ENCODE peak calls at places on chromosomes 12 and 14, in six cellular contexts. A is HepG2, C is uterus, N is cardiac muscle cell, Y is endodermal cell, D is transverse colon. I is an unnamed sample.

GRCh38 chr12:75814856-75815754 is 216.5 kb downstream of the PHLDA1 start:
- DNase-seq in C (peak; percentile 30), Y (no peak), D (no peak), N (no peak), A (no peak), I (peak; percentile 92)

GRCh38 chr12:25972783-25973182 is 14.3 kb downstream of the RASSF8 start:
- DNase-seq in A (no peak), D (no peak), N (no peak), C (no peak), Y (no peak), I (no peak)

GRCh38 chr14:96762650-96763049 is 34.5 kb upstream of the VRK1 start:
- DNase-seq in Y (peak; percentile 71), C (no peak), D (no peak), A (peak; percentile 67), N (peak; percentile 79), I (peak; percentile 25)

GRCh38 chr14:83733670-83734069 is 1796.3 kb upstream of the FLRT2 start:
- DNase-seq in N (no peak), A (no peak), D (no peak), Y (no peak), C (no peak), I (no peak)

GRCh38 chr14:67263499-67264149 is 22.4 kb downstream of the PALS1 start:
- DNase-seq in N (no peak), Y (no peak), D (no peak), A (no peak), C (no peak), I (no peak)

GRCh38 chr12:112126000-112126431 is 656 bp downstream of the TRAFD1 start:
- DNase-seq in C (no peak), A (no peak), N (no peak), D (no peak), Y (peak; percentile 62), I (no peak)

GRCh38 chr12:79381246-79382208 is 309.2 kb downstream of the PAWR start:
- DNase-seq in N (no peak), Y (peak; percentile 53), A (no peak), D (no peak), C (no peak), I (no peak)

GRCh38 chr14:30419037-30419436 is 139.9 kb upstream of the G2E3 start:
- DNase-seq in D (no peak), Y (no peak), N (no peak), A (no peak), C (no peak), I (no peak)

GRCh38 chr12:34390171-34390841 is 368.0 kb downstream of the ALG10 start:
- DNase-seq in Y (peak; percentile 21), A (no peak), N (no peak), C (no peak), D (no peak), I (no peak)

GRCh38 chr14:91817566-91818325 is 49.6 kb downstream of the TC2N start:
- DNase-seq in Y (no peak), N (no peak), C (no peak), A (no peak), D (no peak), I (no peak)

GRCh38 chr12:53211476-53212381 is 4.7 kb upstream of the ITGB7 start:
- DNase-seq in N (no peak), C (peak; percentile 13), D (no peak), A (no peak), Y (peak; percentile 89), I (no peak)

GRCh38 chr12:109773384-109774011 is 59.7 kb downstream of the TRPV4 start:
- DNase-seq in Y (peak; percentile 58), N (no peak), A (no peak), C (no peak), D (peak; percentile 25), I (peak; percentile 9)

DNA sequence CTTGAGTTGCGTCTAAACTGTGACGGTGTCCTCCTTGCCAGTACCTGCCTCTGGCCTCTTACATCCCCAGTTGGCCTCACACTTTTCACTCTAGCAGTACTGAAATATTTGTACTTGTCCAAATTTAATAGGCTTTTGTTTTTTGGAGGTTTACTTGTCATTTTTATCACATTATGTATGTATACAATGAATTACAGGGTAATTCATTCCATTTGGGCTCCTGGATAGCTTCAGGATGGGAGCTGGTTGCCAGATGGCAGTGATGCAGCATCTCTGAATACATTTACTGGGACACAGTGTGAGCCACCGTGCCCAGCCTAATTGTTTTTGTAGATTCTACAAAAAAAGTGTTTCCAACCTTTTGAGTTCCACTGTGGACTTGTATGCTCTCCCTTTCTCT is 13.4 kb downstream of the CCDC77 start:
- DNase-seq in A (no peak), Y (no peak), C (no peak), N (no peak), D (no peak), I (no peak)
- H3K36me3 ChIP-seq in A (peaks cover 13% of the 10 kb centered on the region), Y (peaks cover 55% of the 10 kb centered on the region), C (no peaks in the 10 kb centered on the region), N (peaks cover 14% of the 10 kb centered on the region), D (no peaks in the 10 kb centered on the region), I (no peaks in the 10 kb centered on the region)

DNA sequence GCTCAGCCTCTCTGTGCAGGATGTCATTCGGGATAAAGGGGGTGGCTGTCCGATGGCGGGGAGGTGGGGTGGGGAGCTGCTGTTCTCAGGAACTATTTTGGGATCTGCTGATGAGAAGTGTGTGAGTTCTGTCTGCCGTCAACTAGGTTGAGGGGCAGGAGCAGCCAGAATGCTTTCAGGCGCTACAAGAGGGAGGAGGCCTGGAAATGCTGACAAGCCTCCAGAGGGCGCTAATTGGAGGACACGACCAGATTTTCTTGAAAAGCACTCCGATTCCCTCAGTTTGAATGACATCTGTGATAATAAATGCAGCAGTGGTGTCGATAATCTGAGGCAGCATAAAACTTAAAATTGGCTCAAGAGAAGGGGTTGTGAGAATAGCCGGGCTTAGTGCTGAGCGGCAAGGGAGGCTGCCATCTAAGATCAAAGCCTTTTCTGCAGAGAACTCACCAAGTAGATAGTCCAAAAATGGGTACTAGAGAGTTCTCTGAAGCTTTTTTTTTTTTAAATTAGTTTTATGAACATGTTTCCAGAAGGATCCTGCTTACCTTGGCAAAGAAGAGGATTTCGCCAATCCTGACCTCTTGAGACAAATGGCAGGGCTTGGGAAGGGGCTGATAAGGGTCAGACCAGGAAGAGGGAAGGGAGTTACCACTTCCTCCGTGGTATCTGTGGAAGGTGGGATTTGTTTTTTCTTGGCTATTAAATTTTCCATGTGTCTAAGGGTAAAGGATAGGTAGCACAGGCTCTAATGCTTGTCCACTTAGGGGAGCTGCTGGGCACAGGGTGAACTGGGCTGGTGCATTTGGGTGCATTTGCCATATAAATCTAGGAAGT is 94.4 kb downstream of the CRACR2A start:
- DNase-seq in A (peak; percentile 36), Y (peak; percentile 92), N (peak; percentile 71), C (no peak), D (peak; percentile 42), I (no peak)
- TF ChIP-seq CTCF in A (peak; percentile 59), Y (peak; percentile 99), N (peak; percentile 69), C (no peak), D (peak; percentile 25), I (peak; percentile 25)

GRCh38 chr14:75088153-75088552 is 18.7 kb downstream of the ZC2HC1C start:
- DNase-seq in C (no peak), Y (no peak), N (no peak), A (no peak), D (no peak), I (no peak)
- H3K36me3 ChIP-seq in C (no peaks in the 10 kb centered on the region), Y (peaks cover 60% of the 10 kb centered on the region), N (peaks cover 62% of the 10 kb centered on the region), A (peaks cover 12% of the 10 kb centered on the region), D (no peaks in the 10 kb centered on the region), I (no peaks in the 10 kb centered on the region)

GRCh38 chr14:59013672-59014298 is 174.7 kb upstream of the DAAM1 start:
- DNase-seq in C (no peak), N (no peak), D (no peak), A (peak; percentile 66), Y (no peak), I (no peak)
- TF ChIP-seq CTCF in C (no peak), N (no peak), D (no peak), A (no peak), Y (no peak), I (no peak)

DNA sequence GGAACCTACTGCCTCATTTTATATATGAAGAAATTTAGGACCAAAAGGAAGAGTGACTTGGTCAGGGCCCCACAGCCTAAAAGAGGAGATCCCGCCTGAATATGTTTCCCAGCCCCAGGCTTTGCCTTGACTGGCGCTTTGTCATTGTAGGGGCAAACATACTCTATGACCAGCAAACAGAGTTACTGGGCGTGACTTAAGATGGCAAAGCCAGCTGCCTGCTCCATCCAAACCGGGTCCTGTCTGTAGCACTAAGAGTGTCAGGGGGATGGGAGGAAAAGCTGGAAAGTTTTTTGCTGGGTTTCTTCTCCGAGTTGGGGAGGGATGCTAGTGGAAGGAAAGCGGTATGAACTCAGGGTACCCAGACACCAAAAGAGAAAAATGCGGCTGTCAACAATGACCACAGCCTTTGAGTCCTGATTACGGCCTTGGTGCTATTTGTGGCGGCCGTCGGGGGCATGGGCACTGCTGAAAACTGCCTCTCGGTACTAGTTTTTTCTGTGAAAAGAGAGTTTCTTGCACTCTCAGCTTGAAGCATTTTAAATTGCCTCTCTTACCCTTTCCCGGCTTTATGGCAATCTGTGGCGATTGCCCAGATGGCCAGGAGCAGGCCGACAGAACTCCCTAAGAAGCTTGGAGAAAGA is 82.7 kb downstream of the PRIMA1 start:
- DNase-seq in A (peak; percentile 34), C (no peak), Y (no peak), D (no peak), N (no peak), I (no peak)
- H3K36me3 ChIP-seq in A (no peaks in the 10 kb centered on the region), C (no peaks in the 10 kb centered on the region), Y (peaks cover 8% of the 10 kb centered on the region), D (no peaks in the 10 kb centered on the region), N (no peaks in the 10 kb centered on the region), I (no peaks in the 10 kb centered on the region)

GRCh38 chr12:94429633-94430032 is 30.0 kb downstream of the CEP83 start:
- DNase-seq in N (no peak), D (no peak), A (peak; percentile 23), C (no peak), Y (peak; percentile 78), I (no peak)
- TF ChIP-seq CTCF in N (peak; percentile 34), D (no peak), A (peak; percentile 43), C (no peak), Y (peak; percentile 61), I (no peak)

I was measured in kidney epithelial cell.